ENCODE peak calls at places on chromosomes 3 and 15, in seven cellular contexts. One of them, this sample, is unnamed.

GRCh38 chr3:39760325-39760724 is 49.1 kb upstream of the MYRIP start:
- DNase-seq in mesendoderm: no peak
- DNase-seq in nephron progenitor cell: no peak
- DNase-seq in stimulated activated effector memory CD8-positive, alpha-beta T cell treated with anti-CD3 and anti-CD28 coated beads, Interleukin-12 subunit alpha, Interleukin-12 subunit beta, amount 100 ng/mL, for 72 hours: no peak
- DNase-seq in NCI-H1105: no peak
- DNase-seq in HFFc6: no peak
- DNase-seq in DND-41: no peak
- DNase-seq in this sample: no peak

GRCh38 chr15:34056921-34057320 is 17.9 kb upstream of the AVEN start:
- DNase-seq in nephron progenitor cell: no peak
- DNase-seq in DND-41: no peak
- DNase-seq in mesendoderm: no peak
- DNase-seq in HFFc6: no peak
- DNase-seq in stimulated activated effector memory CD8-positive, alpha-beta T cell treated with anti-CD3 and anti-CD28 coated beads, Interleukin-12 subunit alpha, Interleukin-12 subunit beta, amount 100 ng/mL, for 72 hours: no peak
- DNase-seq in NCI-H1105: no peak
- DNase-seq in this sample: no peak

GRCh38 chr15:93515256-93516044 is 426.4 kb upstream of the RGMA start:
- DNase-seq in mesendoderm: peak; percentile 16
- DNase-seq in HFFc6: no peak
- DNase-seq in nephron progenitor cell: no peak
- DNase-seq in NCI-H1105: no peak
- DNase-seq in stimulated activated effector memory CD8-positive, alpha-beta T cell treated with anti-CD3 and anti-CD28 coated beads, Interleukin-12 subunit alpha, Interleukin-12 subunit beta, amount 100 ng/mL, for 72 hours: no peak
- DNase-seq in DND-41: no peak
- DNase-seq in this sample: no peak

GRCh38 chr3:193928354-193929209 is 207.4 kb upstream of the HES1 start:
- DNase-seq in HFFc6: no peak
- DNase-seq in mesendoderm: peak; percentile 9
- DNase-seq in stimulated activated effector memory CD8-positive, alpha-beta T cell treated with anti-CD3 and anti-CD28 coated beads, Interleukin-12 subunit alpha, Interleukin-12 subunit beta, amount 100 ng/mL, for 72 hours: no peak
- DNase-seq in DND-41: no peak
- DNase-seq in NCI-H1105: no peak
- DNase-seq in nephron progenitor cell: no peak
- DNase-seq in this sample: no peak

GRCh38 chr3:117084739-117085270 is 375.2 kb downstream of the TUSC7 start:
- DNase-seq in mesendoderm: no peak
- DNase-seq in NCI-H1105: no peak
- DNase-seq in HFFc6: no peak
- DNase-seq in DND-41: no peak
- DNase-seq in stimulated activated effector memory CD8-positive, alpha-beta T cell treated with anti-CD3 and anti-CD28 coated beads, Interleukin-12 subunit alpha, Interleukin-12 subunit beta, amount 100 ng/mL, for 72 hours: no peak
- DNase-seq in nephron progenitor cell: no peak
- DNase-seq in this sample: no peak

GRCh38 chr3:31724144-31724543 is 191.4 kb downstream of the STT3B start:
- DNase-seq in DND-41: no peak
- DNase-seq in HFFc6: no peak
- DNase-seq in nephron progenitor cell: no peak
- DNase-seq in stimulated activated effector memory CD8-positive, alpha-beta T cell treated with anti-CD3 and anti-CD28 coated beads, Interleukin-12 subunit alpha, Interleukin-12 subunit beta, amount 100 ng/mL, for 72 hours: no peak
- DNase-seq in mesendoderm: peak; percentile 36
- DNase-seq in NCI-H1105: no peak
- DNase-seq in this sample: no peak

GRCh38 chr3:117059990-117060338 is 350.4 kb downstream of the TUSC7 start:
- DNase-seq in mesendoderm: no peak
- DNase-seq in HFFc6: no peak
- DNase-seq in NCI-H1105: peak; percentile 37
- DNase-seq in DND-41: no peak
- DNase-seq in nephron progenitor cell: no peak
- DNase-seq in stimulated activated effector memory CD8-positive, alpha-beta T cell treated with anti-CD3 and anti-CD28 coated beads, Interleukin-12 subunit alpha, Interleukin-12 subunit beta, amount 100 ng/mL, for 72 hours: no peak
- DNase-seq in this sample: no peak

GRCh38 chr3:116064646-116065045 is 380.6 kb downstream of the LSAMP start:
- DNase-seq in DND-41: no peak
- DNase-seq in NCI-H1105: no peak
- DNase-seq in nephron progenitor cell: no peak
- DNase-seq in stimulated activated effector memory CD8-positive, alpha-beta T cell treated with anti-CD3 and anti-CD28 coated beads, Interleukin-12 subunit alpha, Interleukin-12 subunit beta, amount 100 ng/mL, for 72 hours: no peak
- DNase-seq in HFFc6: no peak
- DNase-seq in mesendoderm: no peak
- DNase-seq in this sample: no peak

GRCh38 chr15:60799885-60800728 is 321.2 kb upstream of the ICE2 start:
- DNase-seq in nephron progenitor cell: no peak
- DNase-seq in HFFc6: peak; percentile 15
- DNase-seq in NCI-H1105: no peak
- DNase-seq in stimulated activated effector memory CD8-positive, alpha-beta T cell treated with anti-CD3 and anti-CD28 coated beads, Interleukin-12 subunit alpha, Interleukin-12 subunit beta, amount 100 ng/mL, for 72 hours: peak; percentile 56
- DNase-seq in mesendoderm: no peak
- DNase-seq in DND-41: no peak
- DNase-seq in this sample: no peak

This sample was measured in amygdala.